ENCODE peak calls at places on chromosomes 6 and 20, in nine cellular contexts. O is ascending aorta, Y is ovary, M is fibroblast of the aortic adventitia, I is GM23338, H is fibroblast of pulmonary artery, B is AG10803, X is foreskin fibroblast, U is dorsolateral prefrontal cortex. J is an unnamed sample.

GRCh38 chr6:5308066-5308465 is 46.8 kb downstream of the FARS2 start:
- DNase-seq in U (no peak), I (peak), O (no peak), B (no peak), M (no peak), H (no peak), X (peak), Y (no peak), J (no peak)

GRCh38 chr6:125957845-125958244 is 1.3 kb downstream of the HINT3 start:
- DNase-seq in I (peak), O (no peak), B (peak), H (peak), M (peak), Y (no peak), U (peak), X (peak), J (peak)

GRCh38 chr20:33076662-33077398 is 2.6 kb upstream of the BPIFB4 start:
- DNase-seq in M (no peak), H (no peak), I (peak), X (no peak), B (no peak), Y (no peak), U (no peak), O (no peak), J (peak)

GRCh38 chr6:1497593-1498105 is 108.3 kb downstream of the FOXF2 start:
- DNase-seq in U (no peak), B (no peak), I (peak), O (no peak), Y (peak), X (no peak), M (no peak), H (no peak), J (no peak)

GRCh38 chr6:117414770-117415169 is 11.0 kb downstream of the ROS1 start:
- DNase-seq in I (peak), H (peak), U (no peak), Y (no peak), B (peak), X (peak), M (no peak), O (no peak), J (no peak)

GRCh38 chr6:73923899-73924485 is 228.0 kb downstream of the CD109 start:
- DNase-seq in M (peak), Y (no peak), H (peak), I (no peak), O (no peak), X (peak), B (peak), U (no peak), J (peak)

GRCh38 chr6:79138146-79138545 is 60.1 kb upstream of the PHIP start:
- DNase-seq in Y (no peak), I (no peak), M (peak), H (peak), U (no peak), X (peak), B (peak), O (no peak), J (no peak)

GRCh38 chr6:70667711-70668498 is at the start of gene SMAP1:
- DNase-seq in U (peak), B (peak), H (peak), X (peak), M (peak), O (peak), I (peak), Y (peak), J (peak)

GRCh38 chr6:108168980-108169800 is 3.4 kb downstream of the NR2E1 start:
- DNase-seq in O (peak), I (peak), U (no peak), M (no peak), H (no peak), X (no peak), B (no peak), Y (no peak), J (no peak)

GRCh38 chr6:32191696-32192607 is 491 bp downstream of the GPSM3 start:
- DNase-seq in X (no peak), O (no peak), H (no peak), U (no peak), I (no peak), B (no peak), Y (no peak), M (no peak), J (no peak)

GRCh38 chr6:40352527-40353170 is 234.5 kb downstream of the LRFN2 start:
- DNase-seq in Y (no peak), I (no peak), O (no peak), U (no peak), X (no peak), B (no peak), H (no peak), M (no peak), J (no peak)

GRCh38 chr6:165723326-165723725 is 60.3 kb upstream of the PDE10A start:
- DNase-seq in H (no peak), U (no peak), X (no peak), B (no peak), Y (no peak), I (no peak), M (no peak), O (no peak), J (no peak)

GRCh38 chr6:165718486-165718885 is 55.4 kb upstream of the PDE10A start:
- DNase-seq in X (no peak), B (no peak), H (peak), Y (no peak), O (no peak), M (peak), I (no peak), U (no peak), J (no peak)

GRCh38 chr6:165722022-165722421 is 59.0 kb upstream of the PDE10A start:
- DNase-seq in O (no peak), I (no peak), M (no peak), U (no peak), Y (no peak), B (no peak), X (no peak), H (no peak), J (no peak)

GRCh38 chr6:165717732-165718465 is 54.9 kb upstream of the PDE10A start:
- DNase-seq in X (no peak), B (no peak), O (no peak), I (no peak), U (no peak), Y (no peak), M (peak), H (peak), J (no peak)

GRCh38 chr6:165721349-165721748 is 58.3 kb upstream of the PDE10A start:
- DNase-seq in Y (no peak), H (no peak), X (no peak), O (no peak), I (no peak), M (peak), B (peak), U (no peak), J (no peak)
- TF ChIP-seq CTCF in Y (no peak), H (no peak), X (no peak), O (no peak), I (no peak), M (no peak), B (no peak), U (no peak), J (no peak)

DNA sequence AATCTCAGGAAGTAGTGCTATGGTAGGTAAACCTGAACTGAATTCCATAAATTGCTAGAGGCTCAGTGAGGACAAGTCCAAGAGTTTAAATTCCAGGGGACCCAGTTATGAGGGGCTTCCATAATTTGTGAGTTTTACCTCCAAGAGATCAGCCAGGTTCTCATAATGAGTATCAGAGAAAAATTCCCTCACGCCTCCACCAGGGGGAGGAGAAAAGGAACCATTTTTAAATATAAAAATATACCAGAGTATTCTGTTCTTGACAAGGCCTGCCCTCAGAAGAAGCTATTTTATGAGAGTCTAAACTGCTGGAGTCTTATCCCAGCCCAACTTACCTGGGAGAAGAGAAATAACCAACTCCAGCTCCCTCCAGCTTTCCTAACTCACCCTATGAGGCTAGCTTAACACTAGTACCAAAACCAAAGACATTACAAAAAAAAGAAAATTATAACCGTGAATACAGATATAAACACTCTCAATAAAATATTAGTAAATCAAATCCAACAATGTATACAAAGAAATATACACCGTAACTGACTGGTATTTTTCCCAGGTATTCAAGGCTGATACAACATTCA is 158.7 kb downstream of the TFAP2A start:
- DNase-seq in X (peak), I (peak), U (no peak), B (no peak), O (no peak), M (peak), Y (no peak), H (no peak), J (peak)
- TF ChIP-seq CTCF in X (peak), I (peak), U (peak), B (peak), O (no peak), M (peak), Y (no peak), H (peak), J (no peak)

GRCh38 chr6:26053929-26054658 is 33.1 kb upstream of the HFE start:
- DNase-seq in O (no peak), Y (no peak), X (peak), M (peak), I (no peak), H (no peak), B (peak), U (no peak), J (peak)

GRCh38 chr6:26054659-26054936 is 32.6 kb upstream of the HFE start:
- DNase-seq in M (no peak), O (no peak), X (no peak), I (no peak), Y (no peak), U (no peak), H (no peak), B (no peak), J (no peak)

GRCh38 chr6:26055670-26056582 is 31.3 kb upstream of the HFE start:
- DNase-seq in O (peak), H (peak), B (peak), M (peak), Y (peak), U (peak), I (peak), X (peak), J (peak)

GRCh38 chr6:26056583-26057350 is 30.5 kb upstream of the HFE start:
- DNase-seq in U (no peak), M (no peak), B (peak), H (peak), X (peak), I (peak), Y (peak), O (no peak), J (peak)

DNA sequence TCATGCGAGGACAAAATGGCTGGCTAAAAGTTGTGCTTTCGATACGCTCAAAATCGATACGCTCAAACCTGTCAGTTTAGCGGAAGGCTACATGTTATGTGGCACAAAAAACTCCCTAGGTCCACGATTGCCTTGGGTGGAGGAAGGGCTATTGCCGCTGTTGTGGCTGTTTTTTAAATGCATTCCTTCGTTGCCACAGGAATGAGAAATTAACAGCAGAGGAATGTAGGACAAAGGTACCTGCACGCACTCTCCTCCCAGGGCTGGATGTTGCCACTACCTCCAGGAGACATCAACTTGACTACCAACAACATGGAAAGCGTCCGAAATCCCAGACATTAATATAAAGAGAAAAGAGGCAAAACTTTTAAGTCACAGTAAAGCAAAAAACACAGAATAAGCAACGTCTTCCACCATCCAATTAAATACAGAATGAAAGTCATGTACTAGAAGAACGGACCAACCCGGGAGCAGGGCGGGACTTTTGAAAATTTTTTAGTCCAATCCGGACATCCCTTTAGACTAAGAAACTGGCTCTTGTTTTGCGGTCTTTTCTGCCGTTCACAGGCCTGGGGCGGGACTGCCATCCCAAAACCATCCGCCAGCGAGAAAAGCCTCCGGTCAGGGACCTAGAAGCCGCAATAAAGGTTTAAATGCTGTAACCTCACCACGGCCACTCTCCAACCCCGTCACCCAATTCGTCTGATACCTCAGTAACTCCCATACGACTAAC is 32.1 kb upstream of the HFE start:
- DNase-seq in Y (peak), U (peak), B (peak), I (peak), M (peak), X (peak), H (peak), O (peak), J (peak)
- TF ChIP-seq CTCF in Y (peak), U (peak), B (peak), I (no peak), M (peak), X (no peak), H (no peak), O (no peak), J (no peak)

GRCh38 chr6:100899202-100899601 is 18.1 kb upstream of the ASCC3 start:
- DNase-seq in X (no peak), O (no peak), U (no peak), B (no peak), M (no peak), I (no peak), H (no peak), Y (no peak), J (no peak)
- TF ChIP-seq CTCF in X (no peak), O (no peak), U (no peak), B (no peak), M (no peak), I (no peak), H (no peak), Y (no peak), J (no peak)

DNA sequence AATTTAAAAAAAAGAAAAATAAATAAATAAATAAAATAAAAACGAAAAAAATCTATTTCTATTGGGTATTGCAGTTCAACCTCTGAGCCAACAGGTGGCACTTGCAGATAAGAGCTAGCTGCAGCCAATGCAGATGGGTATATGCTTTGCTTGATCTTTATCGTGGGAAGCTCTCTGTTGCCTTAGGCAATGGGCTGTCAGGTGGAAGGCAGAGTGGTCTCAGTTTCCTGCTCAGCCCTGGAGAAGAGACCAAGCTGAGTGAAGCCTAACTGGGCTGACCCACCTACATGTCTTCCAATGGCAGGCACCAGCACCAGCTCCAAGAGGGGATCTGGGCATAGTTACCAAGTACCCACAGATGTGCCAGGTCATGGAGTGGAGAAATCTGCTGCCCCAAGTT is 95.0 kb downstream of the AK9 start:
- DNase-seq in Y (no peak), U (no peak), M (peak), H (peak), O (no peak), B (peak), I (peak), X (peak), J (peak)
- TF ChIP-seq CTCF in Y (no peak), U (peak), M (peak), H (peak), O (no peak), B (peak), I (peak), X (peak), J (peak)

DNA sequence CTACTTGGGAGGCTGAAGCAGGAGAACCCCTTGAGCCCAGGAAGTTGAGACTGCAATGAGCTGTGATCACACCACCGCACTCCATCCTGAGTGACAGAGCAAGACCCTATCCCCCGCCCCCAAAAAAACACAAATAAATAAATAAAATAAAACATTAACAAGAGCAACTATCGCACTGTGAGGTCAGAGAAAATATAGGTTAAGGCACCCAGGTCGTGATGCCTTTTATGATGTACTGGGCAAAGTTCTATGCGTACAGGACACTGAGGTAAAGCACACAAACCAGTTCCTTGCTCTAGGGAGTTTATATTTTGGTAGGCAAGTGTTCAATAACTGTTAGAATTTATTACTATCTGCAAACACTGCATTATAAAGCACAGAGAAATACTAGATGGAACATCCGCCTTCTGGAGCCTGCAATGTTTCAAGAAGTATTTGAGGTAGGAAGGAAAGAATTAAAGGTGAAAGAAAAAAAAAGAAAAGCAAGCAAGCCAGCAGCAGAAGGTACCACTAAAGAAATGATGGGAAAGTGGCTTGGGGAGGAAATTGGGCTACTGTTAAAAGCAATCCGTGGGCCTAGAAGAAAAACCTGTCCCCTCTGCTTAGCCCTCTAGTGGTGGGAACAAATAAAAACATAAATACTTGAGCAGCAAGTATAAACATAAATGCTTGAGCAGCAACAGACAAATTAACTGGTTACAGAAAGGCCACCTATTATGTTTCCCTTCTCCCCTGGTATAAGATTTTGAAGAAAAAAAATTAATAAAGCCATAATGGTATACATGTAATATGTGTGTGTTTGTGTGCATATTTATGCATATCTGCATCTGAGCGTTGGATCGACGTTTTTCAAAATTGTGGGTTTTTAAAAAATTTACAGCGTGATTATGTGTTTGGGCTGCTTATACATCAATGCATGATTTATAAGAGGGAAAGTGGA is 128.0 kb downstream of the PHACTR1 start:
- DNase-seq in B (peak), H (peak), M (peak), X (peak), Y (no peak), I (peak), U (no peak), O (no peak), J (peak)
- TF ChIP-seq CTCF in B (peak), H (peak), M (peak), X (peak), Y (no peak), I (peak), U (peak), O (peak), J (peak)